ENCODE peak calls at places on chromosomes 2 and 18, in seven cellular contexts. H is lower lobe of right lung, T is cardiac fibroblast, C is tibial nerve, A is heart left ventricle, N is lung, Y is heart right ventricle. U is an unnamed sample.

GRCh38 chr2:134763164-134763710 is 44.4 kb upstream of the TMEM163 start:
- DNase-seq in H (no peak), T (peak), C (no peak), A (no peak), N (no peak), Y (no peak), U (no peak)

GRCh38 chr18:32289480-32290075 is 99.7 kb downstream of the MEP1B start:
- DNase-seq in H (no peak), T (peak), C (no peak), A (peak), N (peak), Y (peak), U (peak)

GRCh38 chr2:234032301-234032856 is 18.1 kb upstream of the SPP2 start:
- DNase-seq in H (no peak), T (peak), C (no peak), A (no peak), N (no peak), Y (no peak), U (peak)

GRCh38 chr2:9089831-9090230 is 86.3 kb upstream of the MBOAT2 start:
- DNase-seq in H (no peak), T (peak), C (no peak), A (no peak), N (peak), Y (no peak), U (no peak)

GRCh38 chr2:118687698-118688097 is 159.8 kb downstream of the EN1 start:
- DNase-seq in H (no peak), T (no peak), C (no peak), A (no peak), N (no peak), Y (peak), U (peak)

GRCh38 chr18:52339891-52340371 is at the start of gene DCC:
- DNase-seq in H (no peak), T (peak), C (no peak), A (peak), N (peak), Y (no peak), U (peak)

GRCh38 chr2:141105763-141106162 is 1025.1 kb downstream of the LRP1B start:
- DNase-seq in H (no peak), T (no peak), C (no peak), A (no peak), N (no peak), Y (no peak), U (no peak)

GRCh38 chr2:213279961-213280360 is 4.3 kb upstream of the SPAG16 start:
- DNase-seq in H (no peak), T (peak), C (peak), A (no peak), N (no peak), Y (no peak), U (no peak)

GRCh38 chr18:7749510-7749981 is 182.4 kb downstream of the PTPRM start:
- DNase-seq in H (no peak), T (peak), C (no peak), A (no peak), N (no peak), Y (no peak), U (no peak)

GRCh38 chr2:190443778-190444481 is 35.8 kb downstream of the MFSD6 start:
- DNase-seq in H (no peak), T (peak), C (no peak), A (no peak), N (no peak), Y (no peak), U (peak)

GRCh38 chr2:166375736-166376487 is at the start of gene SCN9A:
- DNase-seq in H (peak), T (peak), C (peak), A (peak), N (peak), Y (peak), U (peak)

GRCh38 chr2:188450740-188451480 is 159.2 kb downstream of the GULP1 start:
- DNase-seq in H (no peak), T (no peak), C (no peak), A (no peak), N (no peak), Y (no peak), U (peak)

GRCh38 chr2:33371304-33372090 is 105.0 kb upstream of the RASGRP3 start:
- DNase-seq in H (no peak), T (no peak), C (no peak), A (no peak), N (no peak), Y (no peak), U (no peak)

GRCh38 chr2:10877691-10878111 is 34.0 kb upstream of the KCNF1 start:
- DNase-seq in H (no peak), T (peak), C (no peak), A (no peak), N (no peak), Y (no peak), U (peak)

GRCh38 chr2:168130302-168130701 is 117.1 kb downstream of the STK39 start:
- DNase-seq in H (no peak), T (no peak), C (no peak), A (peak), N (no peak), Y (no peak), U (no peak)

GRCh38 chr2:69964353-69964831 is 3.0 kb upstream of the ASPRV1 start:
- DNase-seq in H (no peak), T (no peak), C (no peak), A (no peak), N (no peak), Y (no peak), U (no peak)

GRCh38 chr2:189533274-189534035 is 47.1 kb downstream of the SLC40A1 start:
- DNase-seq in H (no peak), T (no peak), C (no peak), A (no peak), N (no peak), Y (no peak), U (no peak)

GRCh38 chr2:5538717-5539116 is 153.5 kb upstream of the SOX11 start:
- DNase-seq in H (no peak), T (no peak), C (no peak), A (no peak), N (no peak), Y (no peak), U (no peak)

GRCh38 chr2:64401501-64401880 is 52.5 kb upstream of the LGALSL start:
- DNase-seq in H (no peak), T (no peak), C (no peak), A (no peak), N (peak), Y (no peak), U (no peak)

GRCh38 chr2:64854773-64855237 is 134.4 kb upstream of the SLC1A4 start:
- DNase-seq in H (no peak), T (peak), C (no peak), A (peak), N (no peak), Y (peak), U (peak)

GRCh38 chr2:98730053-98730850 is 680 bp downstream of the MGAT4A start:
- DNase-seq in H (peak), T (no peak), C (peak), A (peak), N (peak), Y (peak), U (peak)

GRCh38 chr2:46493241-46493970 is 14.0 kb downstream of the TMEM247 start:
- DNase-seq in H (no peak), T (peak), C (no peak), A (no peak), N (no peak), Y (no peak), U (peak)

GRCh38 chr2:180006236-180006635 is 861 bp downstream of the CWC22 start:
- DNase-seq in H (no peak), T (no peak), C (no peak), A (no peak), N (no peak), Y (no peak), U (no peak)

GRCh38 chr2:59027320-59027719 is 786.2 kb upstream of the FANCL start:
- DNase-seq in H (no peak), T (no peak), C (no peak), A (no peak), N (no peak), Y (no peak), U (no peak)

GRCh38 chr2:234834228-234834923 is 117.4 kb upstream of the SH3BP4 start:
- DNase-seq in H (no peak), T (no peak), C (no peak), A (no peak), N (no peak), Y (no peak), U (no peak)

GRCh38 chr2:45494275-45494977 is 116.6 kb downstream of the SRBD1 start:
- DNase-seq in H (no peak), T (peak), C (no peak), A (no peak), N (no peak), Y (peak), U (peak)

GRCh38 chr2:3603536-3604206 is 8.8 kb downstream of the COLEC11 start:
- DNase-seq in H (no peak), T (no peak), C (no peak), A (no peak), N (no peak), Y (no peak), U (no peak)

GRCh38 chr2:113114224-113114945 is 13.0 kb upstream of the IL1RN start:
- DNase-seq in H (no peak), T (no peak), C (no peak), A (no peak), N (no peak), Y (no peak), U (no peak)

GRCh38 chr2:85768713-85769112 is 14.9 kb downstream of the ATOH8 start:
- DNase-seq in H (no peak), T (peak), C (no peak), A (peak), N (no peak), Y (peak), U (no peak)

GRCh38 chr18:62037989-62038778 is 145.4 kb upstream of the RNF152 start:
- DNase-seq in H (no peak), T (peak), C (no peak), A (no peak), N (no peak), Y (no peak), U (no peak)

GRCh38 chr2:12107849-12108420 is 361.5 kb downstream of the LPIN1 start:
- DNase-seq in H (no peak), T (peak), C (no peak), A (no peak), N (no peak), Y (no peak), U (no peak)

GRCh38 chr2:126761256-126761980 is 105.5 kb downstream of the GYPC start:
- DNase-seq in H (no peak), T (no peak), C (no peak), A (no peak), N (no peak), Y (no peak), U (no peak)

GRCh38 chr2:225787497-225787896 is 388.0 kb downstream of the NYAP2 start:
- DNase-seq in H (no peak), T (no peak), C (no peak), A (no peak), N (no peak), Y (no peak), U (no peak)

GRCh38 chr18:22268641-22269128 is 99.3 kb downstream of the GATA6 start:
- DNase-seq in H (no peak), T (no peak), C (no peak), A (no peak), N (no peak), Y (no peak), U (no peak)

DNA sequence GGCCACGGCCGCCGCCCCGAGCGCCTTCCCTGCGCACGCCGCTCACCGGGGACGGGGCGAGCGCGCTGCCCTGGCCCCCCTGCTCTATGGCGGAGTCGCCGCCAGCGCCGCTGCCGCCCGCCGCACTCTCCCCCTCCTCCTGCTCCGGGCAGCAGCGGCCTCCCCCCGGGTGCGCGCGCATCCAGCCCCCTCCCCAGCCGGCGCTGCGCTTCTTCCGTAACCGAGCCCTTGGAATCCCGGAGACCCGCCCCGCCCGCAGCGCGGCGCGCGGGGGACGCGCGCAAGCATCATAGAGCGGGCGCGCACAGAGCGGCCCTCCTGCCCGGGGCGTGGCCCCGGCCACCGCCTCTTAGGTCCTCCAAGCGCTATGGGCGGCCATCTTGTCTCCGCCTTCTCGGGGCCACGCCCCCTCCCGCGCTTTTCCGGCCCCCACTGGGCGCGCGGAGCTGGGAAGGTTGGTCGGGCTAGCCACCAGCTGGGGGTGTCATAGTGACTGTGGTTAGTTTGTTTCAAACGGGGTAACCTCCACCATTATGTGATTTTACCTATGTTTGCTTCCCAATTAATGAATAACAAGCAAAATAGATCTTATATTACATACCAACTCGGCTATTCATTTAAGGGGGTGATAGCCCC is at the start of gene MBD2:
- DNase-seq in H (peak), T (peak), C (peak), A (peak), N (peak), Y (peak), U (peak)
- TF ChIP-seq CTCF in H (peak), T (no peak), C (no peak), A (peak), N (no peak), Y (no peak), U (no peak)

GRCh38 chr2:32342811-32343210 is 14.0 kb upstream of the BIRC6 start:
- DNase-seq in H (no peak), T (peak), C (no peak), A (peak), N (no peak), Y (peak), U (no peak)
- TF ChIP-seq CTCF in H (no peak), T (no peak), C (no peak), A (no peak), N (no peak), Y (no peak), U (no peak)

DNA sequence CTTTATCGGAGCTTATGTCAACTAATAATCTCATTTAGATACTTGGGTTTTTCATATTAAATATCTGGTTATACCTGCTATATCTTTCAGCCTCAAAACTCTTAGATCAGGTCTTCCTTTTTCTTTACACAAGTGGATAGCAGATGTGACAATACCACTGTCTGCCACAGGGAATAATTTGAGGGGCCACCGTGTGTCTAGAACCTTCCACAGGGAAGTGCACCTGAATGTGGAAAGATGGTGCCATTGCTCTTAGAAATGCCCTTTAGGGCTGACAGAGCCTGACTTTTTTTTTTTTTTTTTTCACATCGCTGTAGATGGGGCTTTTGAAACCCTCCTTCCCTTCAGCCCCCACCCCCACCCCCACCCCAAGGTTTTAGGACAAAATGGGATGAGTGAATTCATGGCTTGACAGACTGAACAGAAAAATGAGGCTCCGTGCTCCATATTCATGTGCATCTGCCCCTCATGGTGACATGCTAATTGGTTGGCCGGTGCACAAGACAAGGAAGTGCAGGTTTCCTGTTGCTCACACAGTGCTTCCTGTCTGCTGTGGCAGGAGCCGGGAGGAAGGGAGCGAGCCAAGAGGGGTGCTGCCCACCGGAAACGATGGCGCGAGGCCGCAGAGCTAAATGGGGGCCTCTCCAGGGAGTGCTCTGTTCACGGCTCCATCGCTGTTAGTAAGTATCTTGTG is 246.0 kb downstream of the LDLRAD4 start:
- DNase-seq in H (peak), T (no peak), C (no peak), A (peak), N (peak), Y (peak), U (no peak)
- TF ChIP-seq CTCF in H (no peak), T (no peak), C (no peak), A (no peak), N (no peak), Y (no peak), U (no peak)

GRCh38 chr18:3666526-3667254 is 216.7 kb downstream of the TGIF1 start:
- DNase-seq in H (no peak), T (no peak), C (no peak), A (no peak), N (no peak), Y (no peak), U (no peak)
- TF ChIP-seq CTCF in H (no peak), T (no peak), C (no peak), A (no peak), N (no peak), Y (no peak), U (no peak)

GRCh38 chr2:209977386-209978239 is 24.8 kb upstream of the RPE start:
- DNase-seq in H (no peak), T (peak), C (no peak), A (no peak), N (no peak), Y (no peak), U (peak)
- TF ChIP-seq CTCF in H (peak), T (peak), C (peak), A (peak), N (peak), Y (peak), U (peak)

DNA sequence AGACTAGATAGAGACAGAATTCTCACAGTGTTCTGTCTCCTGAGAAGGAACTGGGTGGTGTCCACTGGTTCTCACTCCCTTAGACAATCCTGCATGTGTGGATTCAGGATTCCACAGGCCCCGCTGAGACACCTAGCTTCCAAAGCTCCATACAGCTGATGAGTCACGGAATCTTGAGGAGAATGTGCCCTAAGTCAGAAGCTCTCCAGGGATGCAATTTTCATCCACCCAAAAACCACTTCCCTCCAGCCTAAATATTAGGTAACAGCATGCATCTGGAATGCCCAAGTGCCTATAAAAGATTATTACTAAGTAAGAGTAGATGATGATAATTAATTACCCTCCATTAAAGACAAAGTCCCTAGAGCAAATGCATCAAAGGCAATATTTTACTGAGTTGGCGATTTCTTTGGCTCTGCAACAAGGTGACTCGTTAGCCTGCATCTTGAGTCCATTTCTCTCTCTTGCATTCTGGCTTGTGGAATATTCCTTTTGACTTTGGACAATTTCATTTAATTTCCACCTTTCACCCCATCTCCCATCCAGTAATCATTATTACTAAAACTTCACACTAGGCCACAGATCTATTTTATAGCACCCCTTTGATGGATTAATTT is 475.1 kb downstream of the TNS1 start:
- DNase-seq in H (no peak), T (peak), C (no peak), A (no peak), N (no peak), Y (no peak), U (peak)
- TF ChIP-seq CTCF in H (no peak), T (no peak), C (no peak), A (no peak), N (no peak), Y (no peak), U (no peak)

U was measured in foreskin fibroblast.